ENCODE peak calls at places on chromosomes 3 and 15, in nine cellular contexts. F is lower lobe of right lung, Z is IMR-90, R is kidney, M is Karpas-422, A is left lung, B is left ventricle myocardium inferior, E is PC-9, O is AG09309. J is an unnamed sample.

GRCh38 chr3:179760944-179761343 is 108.1 kb downstream of the USP13 start:
- DNase-seq in F (no peak), B (no peak), E (no peak), O (no peak), Z (peak; percentile 79), R (no peak), A (no peak), M (no peak), J (no peak)

GRCh38 chr3:65354880-65355279 is 667.1 kb upstream of the ADAMTS9 start:
- DNase-seq in Z (no peak), M (no peak), F (no peak), B (no peak), O (no peak), A (no peak), E (no peak), R (no peak), J (no peak)

GRCh38 chr15:64478863-64479262 is 18.5 kb downstream of the ZNF609 start:
- DNase-seq in M (no peak), F (no peak), Z (peak; percentile 63), R (no peak), A (no peak), E (no peak), B (no peak), O (no peak), J (no peak)

GRCh38 chr3:135017494-135017893 is 222.4 kb downstream of the EPHB1 start:
- DNase-seq in O (no peak), F (peak; percentile 52), A (no peak), B (no peak), R (no peak), Z (no peak), M (no peak), E (no peak), J (no peak)

GRCh38 chr15:45122719-45123118 is 7.0 kb downstream of the DUOXA1 start:
- DNase-seq in A (no peak), Z (no peak), M (no peak), F (peak; percentile 24), E (no peak), B (no peak), R (peak; percentile 51), O (no peak), J (no peak)

GRCh38 chr15:65424683-65425082 is 1.9 kb upstream of the IGDCC4 start:
- DNase-seq in O (no peak), M (no peak), E (no peak), B (peak; percentile 4), R (no peak), Z (no peak), A (no peak), F (no peak), J (no peak)

GRCh38 chr3:174440741-174441587 is 418.2 kb upstream of the NAALADL2 start:
- DNase-seq in M (peak; percentile 61), Z (peak; percentile 92), E (peak; percentile 88), B (peak; percentile 83), A (peak; percentile 93), O (peak; percentile 80), R (peak; percentile 95), F (peak; percentile 90), J (peak; percentile 85)

GRCh38 chr3:139433089-139433488 is 43.2 kb downstream of the RBP2 start:
- DNase-seq in O (no peak), R (no peak), A (no peak), F (no peak), M (no peak), B (no peak), E (no peak), Z (no peak), J (no peak)

GRCh38 chr3:190041333-190042041 is 79.2 kb downstream of the P3H2 start:
- DNase-seq in E (no peak), O (no peak), R (no peak), F (no peak), B (no peak), M (no peak), Z (peak; percentile 69), A (no peak), J (peak; percentile 31)

GRCh38 chr3:126024049-126024854 is 55.3 kb downstream of the ROPN1B start:
- DNase-seq in B (no peak), E (no peak), A (no peak), R (no peak), Z (no peak), O (no peak), F (no peak), M (no peak), J (no peak)

GRCh38 chr3:94176886-94177285 is 114.0 kb downstream of the NSUN3 start:
- DNase-seq in A (no peak), Z (no peak), E (no peak), R (no peak), F (no peak), B (no peak), M (no peak), O (no peak), J (no peak)

GRCh38 chr15:67823371-67824156 is 1.7 kb upstream of the SKOR1 start:
- DNase-seq in M (peak; percentile 51), F (no peak), Z (no peak), A (peak; percentile 70), R (peak; percentile 53), O (no peak), E (no peak), B (no peak), J (peak; percentile 74)

GRCh38 chr3:130341388-130341787 is 4.1 kb upstream of the COL6A5 start:
- DNase-seq in F (no peak), B (no peak), M (no peak), Z (no peak), O (no peak), A (no peak), R (no peak), E (no peak), J (no peak)

DNA sequence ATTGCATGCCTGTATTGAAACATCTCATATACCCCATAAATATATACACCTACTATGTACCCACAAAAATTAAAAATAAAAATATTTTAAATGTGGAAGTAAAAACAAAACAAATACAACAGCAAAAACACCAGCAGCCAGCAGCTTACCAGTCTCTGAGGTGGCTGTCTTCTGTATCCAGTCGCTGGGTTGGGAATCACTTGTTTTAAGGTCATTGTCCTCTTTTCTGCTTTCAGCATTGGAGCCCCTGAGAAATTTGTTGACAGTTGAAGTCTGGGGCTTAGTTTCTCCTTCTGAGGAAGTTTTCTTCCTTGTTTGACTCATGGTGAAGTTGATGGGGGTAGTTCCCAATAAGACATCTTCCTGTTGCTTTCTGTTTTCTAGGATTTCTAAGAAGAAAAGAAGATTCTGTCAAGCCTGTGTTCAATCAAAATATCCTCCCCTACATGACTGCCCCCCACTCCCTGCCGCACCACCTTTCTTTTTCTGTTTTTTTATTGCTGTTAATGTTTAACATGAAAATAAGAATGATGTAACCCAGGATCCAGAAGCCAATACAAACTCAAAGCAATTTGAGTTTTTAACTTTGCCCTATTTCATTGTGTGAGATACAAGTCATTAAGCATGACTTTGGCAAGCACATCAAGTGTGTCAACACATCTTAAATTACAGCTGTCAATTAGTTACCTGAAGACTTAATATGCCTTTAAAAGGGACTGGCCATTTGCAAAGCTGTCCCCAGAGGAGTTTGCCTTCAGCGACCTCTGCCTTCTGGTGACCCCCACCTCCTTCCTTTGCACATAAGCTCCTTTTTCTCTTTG is at the start of gene LRRC31:
- DNase-seq in O (no peak), R (no peak), Z (no peak), B (no peak), E (no peak), A (no peak), F (no peak), M (no peak), J (no peak)
- H3K4me3 ChIP-seq in O (no peak within 1 kb of the TSS), R (no peak within 1 kb of the TSS), Z (no peak within 1 kb of the TSS), B (no peak within 1 kb of the TSS), E (no peak within 1 kb of the TSS), A (no peak within 1 kb of the TSS), F (no peak within 1 kb of the TSS), M (no peak within 1 kb of the TSS), J (no peak within 1 kb of the TSS)

DNA sequence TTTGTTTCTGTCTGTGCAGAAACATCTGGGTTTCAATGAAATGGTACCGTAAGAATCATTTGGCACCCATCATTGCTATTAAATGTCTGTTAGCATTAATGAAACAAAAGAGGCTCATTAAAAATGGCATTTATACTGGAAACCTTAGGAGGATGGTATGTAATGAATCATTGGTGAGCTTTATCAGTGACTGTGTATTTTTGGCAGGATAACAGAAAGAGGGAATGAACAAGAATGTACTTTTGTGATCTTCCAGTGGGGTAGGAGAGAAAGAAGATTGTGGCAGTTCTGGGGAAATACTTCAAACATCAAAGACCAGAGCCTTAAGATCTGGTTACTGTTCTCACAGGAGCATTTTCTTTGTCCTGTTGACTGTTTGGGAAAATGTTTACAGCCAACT is 4.7 kb upstream of the DCBLD2 start:
- DNase-seq in O (peak; percentile 74), A (no peak), Z (peak; percentile 90), M (no peak), B (no peak), E (no peak), F (no peak), R (no peak), J (no peak)
- H3K4me3 ChIP-seq in O (no peak overlapping the region), A (no peak overlapping the region), Z (peak overlapping the region; percentile 3), M (no peak overlapping the region), B (no peak overlapping the region), E (no peak overlapping the region), F (no peak overlapping the region), R (no peak overlapping the region), J (no peak overlapping the region)

GRCh38 chr3:115095236-115095635 is 51.9 kb downstream of the ZBTB20 start:
- DNase-seq in Z (no peak), F (no peak), E (no peak), R (no peak), A (no peak), M (no peak), O (no peak), B (no peak), J (no peak)

GRCh38 chr3:115100806-115101205 is 46.3 kb downstream of the ZBTB20 start:
- DNase-seq in M (no peak), R (no peak), F (no peak), A (no peak), E (no peak), B (no peak), O (no peak), Z (no peak), J (no peak)

GRCh38 chr3:115100172-115100571 is 46.9 kb downstream of the ZBTB20 start:
- DNase-seq in B (no peak), O (peak; percentile 25), R (no peak), F (no peak), A (no peak), M (no peak), E (no peak), Z (peak; percentile 70), J (no peak)

GRCh38 chr3:115098354-115099073 is 48.6 kb downstream of the ZBTB20 start:
- DNase-seq in O (no peak), A (no peak), F (no peak), M (no peak), B (no peak), Z (no peak), R (no peak), E (no peak), J (no peak)

GRCh38 chr3:115099115-115099884 is 47.8 kb downstream of the ZBTB20 start:
- DNase-seq in A (no peak), B (no peak), F (no peak), M (no peak), O (no peak), R (no peak), Z (peak; percentile 17), E (no peak), J (no peak)
- H3K4me3 ChIP-seq in A (peak overlapping the region; percentile 14), B (peak overlapping the region; percentile 66), F (peak overlapping the region; percentile 50), M (no peak overlapping the region), O (no peak overlapping the region), R (peak overlapping the region; percentile 76), Z (peak overlapping the region; percentile 5), E (no peak overlapping the region), J (no peak overlapping the region)

DNA sequence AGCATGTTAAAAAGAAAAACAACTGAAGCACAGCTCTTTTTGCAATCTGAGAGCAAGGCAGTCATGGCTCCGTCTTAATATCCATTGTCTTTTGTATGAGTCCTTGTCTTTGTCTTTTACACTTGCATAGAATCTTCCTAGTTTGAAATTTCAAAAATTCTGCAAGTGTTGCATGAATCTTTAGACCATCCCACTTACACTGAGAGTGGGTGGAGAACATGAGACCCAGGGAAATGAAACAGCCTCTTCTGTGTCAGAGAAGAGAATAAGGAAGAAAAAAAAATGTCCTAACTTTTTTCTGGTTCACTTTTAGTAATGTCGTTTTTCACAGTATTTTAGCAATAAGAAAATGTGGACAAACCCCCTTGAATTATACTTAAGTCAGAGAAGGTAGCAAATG is 12.1 kb upstream of the DCLK3 start:
- DNase-seq in A (no peak), E (no peak), R (no peak), Z (no peak), O (no peak), F (no peak), B (no peak), M (no peak), J (no peak)
- H3K4me3 ChIP-seq in A (no peak overlapping the region), E (no peak overlapping the region), R (no peak overlapping the region), Z (no peak overlapping the region), O (no peak overlapping the region), F (no peak overlapping the region), B (no peak overlapping the region), M (no peak overlapping the region), J (no peak overlapping the region)